ENCODE peak calls at places on chromosomes 2 and 18, in ten cellular contexts. One of them, this sample, is unnamed.

GRCh38 chr2:173676647-173677046 is 288.5 kb downstream of the SP3 start:
- DNase-seq in HCT116: no peak
- DNase-seq in transverse colon: no peak
- DNase-seq in GM12878: no peak
- DNase-seq in prostate gland: no peak
- DNase-seq in spleen: no peak
- DNase-seq in H1: no peak
- DNase-seq in endothelial cell of umbilical vein: no peak
- DNase-seq in SK-N-MC: no peak
- DNase-seq in SK-N-SH: no peak
- DNase-seq in this sample: no peak

GRCh38 chr18:35919179-35919578 is 53.3 kb upstream of the RMP24 start:
- DNase-seq in HCT116: no peak
- DNase-seq in transverse colon: no peak
- DNase-seq in GM12878: no peak
- DNase-seq in prostate gland: no peak
- DNase-seq in spleen: no peak
- DNase-seq in H1: no peak
- DNase-seq in endothelial cell of umbilical vein: no peak
- DNase-seq in SK-N-MC: no peak
- DNase-seq in SK-N-SH: no peak
- DNase-seq in this sample: no peak

GRCh38 chr18:7926526-7926925 is 359.4 kb downstream of the PTPRM start:
- DNase-seq in HCT116: peak
- DNase-seq in transverse colon: no peak
- DNase-seq in GM12878: no peak
- DNase-seq in prostate gland: no peak
- DNase-seq in spleen: no peak
- DNase-seq in H1: no peak
- DNase-seq in endothelial cell of umbilical vein: peak
- DNase-seq in SK-N-MC: no peak
- DNase-seq in SK-N-SH: peak
- DNase-seq in this sample: peak

GRCh38 chr2:193187816-193188215 is 993.1 kb upstream of the TMEFF2 start:
- DNase-seq in HCT116: no peak
- DNase-seq in transverse colon: no peak
- DNase-seq in GM12878: no peak
- DNase-seq in prostate gland: no peak
- DNase-seq in spleen: no peak
- DNase-seq in H1: no peak
- DNase-seq in endothelial cell of umbilical vein: peak
- DNase-seq in SK-N-MC: no peak
- DNase-seq in SK-N-SH: no peak
- DNase-seq in this sample: no peak

GRCh38 chr2:136143603-136144451 is 25.9 kb upstream of the CXCR4 start:
- DNase-seq in HCT116: no peak
- DNase-seq in transverse colon: no peak
- DNase-seq in GM12878: no peak
- DNase-seq in prostate gland: no peak
- DNase-seq in spleen: no peak
- DNase-seq in H1: no peak
- DNase-seq in endothelial cell of umbilical vein: no peak
- DNase-seq in SK-N-MC: no peak
- DNase-seq in SK-N-SH: peak
- DNase-seq in this sample: no peak

GRCh38 chr2:46487667-46488333 is 8.4 kb downstream of the TMEM247 start:
- DNase-seq in HCT116: no peak
- DNase-seq in transverse colon: peak
- DNase-seq in GM12878: no peak
- DNase-seq in prostate gland: no peak
- DNase-seq in spleen: no peak
- DNase-seq in H1: no peak
- DNase-seq in endothelial cell of umbilical vein: peak
- DNase-seq in SK-N-MC: no peak
- DNase-seq in SK-N-SH: no peak
- DNase-seq in this sample: peak

GRCh38 chr2:60633615-60634014 is 80.2 kb upstream of the BCL11A start:
- DNase-seq in HCT116: no peak
- DNase-seq in transverse colon: no peak
- DNase-seq in GM12878: no peak
- DNase-seq in prostate gland: no peak
- DNase-seq in spleen: no peak
- DNase-seq in H1: no peak
- DNase-seq in endothelial cell of umbilical vein: no peak
- DNase-seq in SK-N-MC: no peak
- DNase-seq in SK-N-SH: no peak
- DNase-seq in this sample: no peak

GRCh38 chr18:961644-962355 is 57.1 kb downstream of the ADCYAP1 start:
- DNase-seq in HCT116: peak
- DNase-seq in transverse colon: peak
- DNase-seq in GM12878: no peak
- DNase-seq in prostate gland: no peak
- DNase-seq in spleen: no peak
- DNase-seq in H1: peak
- DNase-seq in endothelial cell of umbilical vein: peak
- DNase-seq in SK-N-MC: peak
- DNase-seq in SK-N-SH: peak
- DNase-seq in this sample: peak

GRCh38 chr18:32553640-32554039 is 83.0 kb upstream of the GAREM1 start:
- DNase-seq in HCT116: no peak
- DNase-seq in transverse colon: no peak
- DNase-seq in GM12878: no peak
- DNase-seq in prostate gland: no peak
- DNase-seq in spleen: no peak
- DNase-seq in H1: no peak
- DNase-seq in endothelial cell of umbilical vein: no peak
- DNase-seq in SK-N-MC: no peak
- DNase-seq in SK-N-SH: no peak
- DNase-seq in this sample: no peak

GRCh38 chr2:37156857-37157714 is at the start of gene EIF2AK2:
- DNase-seq in HCT116: peak
- DNase-seq in transverse colon: peak
- DNase-seq in GM12878: no peak
- DNase-seq in prostate gland: peak
- DNase-seq in spleen: peak
- DNase-seq in H1: peak
- DNase-seq in endothelial cell of umbilical vein: peak
- DNase-seq in SK-N-MC: no peak
- DNase-seq in SK-N-SH: peak
- DNase-seq in this sample: peak

GRCh38 chr2:20595439-20596192 is 55.3 kb downstream of the HS1BP3 start:
- DNase-seq in HCT116: no peak
- DNase-seq in transverse colon: peak
- DNase-seq in GM12878: peak
- DNase-seq in prostate gland: no peak
- DNase-seq in spleen: peak
- DNase-seq in H1: no peak
- DNase-seq in endothelial cell of umbilical vein: peak
- DNase-seq in SK-N-MC: no peak
- DNase-seq in SK-N-SH: no peak
- DNase-seq in this sample: no peak

GRCh38 chr2:184654945-184655344 is 56.6 kb downstream of the ZNF804A start:
- DNase-seq in HCT116: no peak
- DNase-seq in transverse colon: no peak
- DNase-seq in GM12878: no peak
- DNase-seq in prostate gland: no peak
- DNase-seq in spleen: no peak
- DNase-seq in H1: no peak
- DNase-seq in endothelial cell of umbilical vein: no peak
- DNase-seq in SK-N-MC: no peak
- DNase-seq in SK-N-SH: no peak
- DNase-seq in this sample: no peak

GRCh38 chr2:121598087-121598486 is 51.2 kb downstream of the CLASP1 start:
- DNase-seq in HCT116: no peak
- DNase-seq in transverse colon: no peak
- DNase-seq in GM12878: no peak
- DNase-seq in prostate gland: no peak
- DNase-seq in spleen: no peak
- DNase-seq in H1: no peak
- DNase-seq in endothelial cell of umbilical vein: no peak
- DNase-seq in SK-N-MC: no peak
- DNase-seq in SK-N-SH: no peak
- DNase-seq in this sample: no peak

GRCh38 chr2:121591199-121591598 is 58.1 kb downstream of the CLASP1 start:
- DNase-seq in HCT116: no peak
- DNase-seq in transverse colon: no peak
- DNase-seq in GM12878: no peak
- DNase-seq in prostate gland: no peak
- DNase-seq in spleen: no peak
- DNase-seq in H1: no peak
- DNase-seq in endothelial cell of umbilical vein: no peak
- DNase-seq in SK-N-MC: no peak
- DNase-seq in SK-N-SH: no peak
- DNase-seq in this sample: no peak

GRCh38 chr2:121599963-121600651 is 49.2 kb downstream of the CLASP1 start:
- DNase-seq in HCT116: no peak
- DNase-seq in transverse colon: no peak
- DNase-seq in GM12878: peak
- DNase-seq in prostate gland: no peak
- DNase-seq in spleen: no peak
- DNase-seq in H1: no peak
- DNase-seq in endothelial cell of umbilical vein: no peak
- DNase-seq in SK-N-MC: no peak
- DNase-seq in SK-N-SH: no peak
- DNase-seq in this sample: no peak

GRCh38 chr2:121595012-121595891 is 54.0 kb downstream of the CLASP1 start:
- DNase-seq in HCT116: no peak
- DNase-seq in transverse colon: no peak
- DNase-seq in GM12878: no peak
- DNase-seq in prostate gland: no peak
- DNase-seq in spleen: no peak
- DNase-seq in H1: no peak
- DNase-seq in endothelial cell of umbilical vein: no peak
- DNase-seq in SK-N-MC: no peak
- DNase-seq in SK-N-SH: no peak
- DNase-seq in this sample: no peak

DNA sequence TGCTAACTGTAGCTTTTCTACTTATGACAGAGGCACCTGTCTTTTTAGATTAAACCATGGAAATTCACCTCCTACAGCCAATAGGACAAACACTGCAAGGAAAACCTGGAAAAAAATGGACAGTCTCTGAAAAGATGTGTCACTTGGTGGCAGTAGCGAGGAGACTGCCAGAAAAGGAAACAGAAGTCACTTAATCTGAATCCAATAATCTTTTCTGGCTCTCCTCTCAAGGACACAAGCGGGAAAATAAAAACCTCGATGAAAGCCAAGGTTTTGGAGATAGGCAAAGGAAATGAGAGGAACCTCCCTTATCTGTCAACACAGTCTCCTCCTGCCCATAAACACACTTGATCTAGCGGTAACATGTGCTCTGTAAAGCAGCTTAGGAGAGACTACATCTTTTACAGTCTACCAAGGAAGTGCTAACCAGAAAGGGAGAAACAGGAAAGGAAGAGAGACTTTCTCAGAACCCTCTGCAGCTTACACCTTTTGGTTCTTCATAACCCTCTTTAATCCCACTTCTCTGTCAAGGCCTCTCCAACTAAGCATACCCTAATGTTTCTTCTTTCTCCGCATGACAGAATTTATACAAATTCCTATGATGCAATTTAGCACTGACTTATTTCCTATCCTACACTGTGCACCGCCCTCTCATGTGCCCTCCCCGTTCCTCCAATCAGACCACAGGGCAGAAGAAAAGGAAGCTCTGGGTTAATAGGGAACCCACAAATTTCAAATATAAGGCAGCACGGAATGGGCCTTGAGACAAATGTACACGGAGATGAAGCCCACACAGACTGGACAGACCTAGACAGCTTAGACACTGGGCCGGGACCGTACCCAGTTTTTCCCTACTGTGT is 52.8 kb downstream of the CLASP1 start:
- DNase-seq in HCT116: peak
- DNase-seq in transverse colon: peak
- DNase-seq in GM12878: peak
- DNase-seq in prostate gland: peak
- DNase-seq in spleen: peak
- DNase-seq in H1: no peak
- DNase-seq in endothelial cell of umbilical vein: peak
- DNase-seq in SK-N-MC: no peak
- DNase-seq in SK-N-SH: peak
- DNase-seq in this sample: peak
- TF ChIP-seq POLR2AphosphoS5 in HCT116: no peak
- TF ChIP-seq POLR2AphosphoS5 in transverse colon: no peak
- TF ChIP-seq POLR2AphosphoS5 in GM12878: peak
- TF ChIP-seq POLR2AphosphoS5 in prostate gland: peak
- TF ChIP-seq POLR2AphosphoS5 in spleen: no peak
- TF ChIP-seq POLR2AphosphoS5 in H1: no peak
- TF ChIP-seq POLR2AphosphoS5 in endothelial cell of umbilical vein: no peak
- TF ChIP-seq POLR2AphosphoS5 in SK-N-MC: no peak
- TF ChIP-seq POLR2AphosphoS5 in SK-N-SH: no peak
- TF ChIP-seq POLR2AphosphoS5 in this sample: no peak

GRCh38 chr2:8525582-8526402 is 156.1 kb upstream of the ID2 start:
- DNase-seq in HCT116: no peak
- DNase-seq in transverse colon: peak
- DNase-seq in GM12878: peak
- DNase-seq in prostate gland: peak
- DNase-seq in spleen: peak
- DNase-seq in H1: no peak
- DNase-seq in endothelial cell of umbilical vein: no peak
- DNase-seq in SK-N-MC: no peak
- DNase-seq in SK-N-SH: peak
- DNase-seq in this sample: peak
- TF ChIP-seq POLR2AphosphoS5 in HCT116: no peak
- TF ChIP-seq POLR2AphosphoS5 in transverse colon: no peak
- TF ChIP-seq POLR2AphosphoS5 in GM12878: peak
- TF ChIP-seq POLR2AphosphoS5 in prostate gland: no peak
- TF ChIP-seq POLR2AphosphoS5 in spleen: peak
- TF ChIP-seq POLR2AphosphoS5 in H1: no peak
- TF ChIP-seq POLR2AphosphoS5 in endothelial cell of umbilical vein: no peak
- TF ChIP-seq POLR2AphosphoS5 in SK-N-MC: no peak
- TF ChIP-seq POLR2AphosphoS5 in SK-N-SH: no peak
- TF ChIP-seq POLR2AphosphoS5 in this sample: no peak

GRCh38 chr2:241933175-241933911 is 63.8 kb downstream of the RTP5 start:
- DNase-seq in HCT116: no peak
- DNase-seq in transverse colon: peak
- DNase-seq in GM12878: no peak
- DNase-seq in prostate gland: peak
- DNase-seq in spleen: no peak
- DNase-seq in H1: no peak
- DNase-seq in endothelial cell of umbilical vein: no peak
- DNase-seq in SK-N-MC: peak
- DNase-seq in SK-N-SH: no peak
- DNase-seq in this sample: no peak
- TF ChIP-seq POLR2AphosphoS5 in HCT116: no peak
- TF ChIP-seq POLR2AphosphoS5 in transverse colon: no peak
- TF ChIP-seq POLR2AphosphoS5 in GM12878: no peak
- TF ChIP-seq POLR2AphosphoS5 in prostate gland: peak
- TF ChIP-seq POLR2AphosphoS5 in spleen: no peak
- TF ChIP-seq POLR2AphosphoS5 in H1: no peak
- TF ChIP-seq POLR2AphosphoS5 in endothelial cell of umbilical vein: no peak
- TF ChIP-seq POLR2AphosphoS5 in SK-N-MC: no peak
- TF ChIP-seq POLR2AphosphoS5 in SK-N-SH: no peak
- TF ChIP-seq POLR2AphosphoS5 in this sample: no peak

DNA sequence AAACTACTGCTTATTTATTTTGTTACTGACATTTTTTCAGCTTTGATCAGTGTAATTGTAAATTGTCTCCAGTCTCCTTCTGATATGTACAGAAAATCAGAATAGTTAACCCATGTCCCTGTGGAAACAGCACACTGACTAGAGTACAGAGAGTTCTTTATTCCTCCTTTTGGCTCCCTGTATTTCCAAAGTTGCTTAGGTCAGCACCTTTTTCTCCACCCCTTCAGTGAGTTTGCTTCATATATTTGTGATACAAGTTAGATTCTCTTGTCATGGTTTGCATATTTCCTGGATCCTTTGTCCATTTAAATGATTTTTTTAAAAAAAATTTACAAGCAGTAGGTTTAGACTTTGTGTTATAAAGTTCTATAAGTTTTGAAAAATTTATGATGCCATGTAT is 2051.1 kb upstream of the LRRTM1 start:
- DNase-seq in HCT116: no peak
- DNase-seq in transverse colon: no peak
- DNase-seq in GM12878: no peak
- DNase-seq in prostate gland: no peak
- DNase-seq in spleen: no peak
- DNase-seq in H1: no peak
- DNase-seq in endothelial cell of umbilical vein: no peak
- DNase-seq in SK-N-MC: no peak
- DNase-seq in SK-N-SH: no peak
- DNase-seq in this sample: no peak
- TF ChIP-seq POLR2AphosphoS5 in HCT116: no peak
- TF ChIP-seq POLR2AphosphoS5 in transverse colon: no peak
- TF ChIP-seq POLR2AphosphoS5 in GM12878: no peak
- TF ChIP-seq POLR2AphosphoS5 in prostate gland: no peak
- TF ChIP-seq POLR2AphosphoS5 in spleen: no peak
- TF ChIP-seq POLR2AphosphoS5 in H1: no peak
- TF ChIP-seq POLR2AphosphoS5 in endothelial cell of umbilical vein: no peak
- TF ChIP-seq POLR2AphosphoS5 in SK-N-MC: no peak
- TF ChIP-seq POLR2AphosphoS5 in SK-N-SH: no peak
- TF ChIP-seq POLR2AphosphoS5 in this sample: no peak